ENCODE peak calls at places on chromosomes 16 and 17, in seven cellular contexts. B is right lobe of liver; R is CD4-positive, alpha-beta T cell; Q is H1; E is fibroblast of lung; J is heart right ventricle; A is left lung. S is an unnamed sample. For H3K27me3, the result is how much of the 10 kb centered on the place peaks cover.

GRCh38 chr17:61409301-61410099 is 9.9 kb downstream of the TBX2 start:
- DNase-seq in A (peak), J (peak), Q (no peak), E (peak), B (peak), R (no peak), S (no peak)

GRCh38 chr17:70074991-70075390 is at the start of gene KCNJ16:
- DNase-seq in Q (no peak), A (no peak), E (no peak), R (no peak), B (no peak), J (no peak), S (peak)

GRCh38 chr16:23506606-23506994 is 3.7 kb downstream of the GGA2 start:
- DNase-seq in Q (no peak), J (no peak), A (no peak), E (no peak), B (no peak), R (no peak), S (no peak)

GRCh38 chr17:15038656-15039055 is 226.5 kb downstream of the PMP22 start:
- DNase-seq in A (peak), J (no peak), R (no peak), E (peak), B (no peak), Q (no peak), S (no peak)

GRCh38 chr16:17345043-17345442 is 125.7 kb downstream of the XYLT1 start:
- DNase-seq in Q (no peak), E (peak), B (no peak), A (no peak), J (peak), R (no peak), S (no peak)

GRCh38 chr17:38925263-38925995 is at the start of gene LASP1NB:
- DNase-seq in B (no peak), Q (no peak), R (peak), A (no peak), E (peak), J (peak), S (no peak)

GRCh38 chr17:71740866-71741265 is 380.0 kb upstream of the SOX9 start:
- DNase-seq in Q (no peak), R (no peak), E (no peak), A (no peak), B (no peak), J (no peak), S (no peak)

GRCh38 chr16:3243882-3244281 is 8.9 kb upstream of the ZNF200 start:
- DNase-seq in B (no peak), E (no peak), Q (no peak), A (no peak), J (no peak), R (no peak), S (no peak)

GRCh38 chr17:62309381-62309780 is 71.0 kb upstream of the EFCAB3 start:
- DNase-seq in E (no peak), Q (no peak), J (no peak), R (no peak), A (no peak), B (no peak), S (no peak)

GRCh38 chr17:60165976-60166375 is 16.2 kb downstream of the CA4 start:
- DNase-seq in A (no peak), J (no peak), Q (no peak), R (no peak), E (no peak), B (no peak), S (no peak)

GRCh38 chr17:82424001-82424862 is 5.8 kb upstream of the OGFOD3 start:
- DNase-seq in A (peak), E (peak), B (no peak), Q (no peak), R (peak), J (no peak), S (no peak)

GRCh38 chr16:4263504-4264436 is 9.1 kb downstream of the TFAP4 start:
- DNase-seq in Q (no peak), R (no peak), B (peak), J (peak), E (peak), A (peak), S (no peak)

GRCh38 chr17:5861246-5861645 is 208.9 kb upstream of the WSCD1 start:
- DNase-seq in B (no peak), Q (no peak), J (no peak), E (no peak), R (no peak), A (no peak), S (no peak)

GRCh38 chr17:51595965-51596364 is 335.6 kb downstream of the UTP18 start:
- DNase-seq in R (no peak), E (no peak), B (no peak), Q (no peak), J (no peak), A (no peak), S (no peak)

GRCh38 chr16:83717308-83717707 is 90.5 kb upstream of the HSBP1 start:
- DNase-seq in R (no peak), J (no peak), A (no peak), E (no peak), B (no peak), Q (no peak), S (no peak)
- TF ChIP-seq CTCF in R (no peak), J (no peak), A (no peak), E (no peak), B (no peak), Q (peak), S (no peak)

DNA sequence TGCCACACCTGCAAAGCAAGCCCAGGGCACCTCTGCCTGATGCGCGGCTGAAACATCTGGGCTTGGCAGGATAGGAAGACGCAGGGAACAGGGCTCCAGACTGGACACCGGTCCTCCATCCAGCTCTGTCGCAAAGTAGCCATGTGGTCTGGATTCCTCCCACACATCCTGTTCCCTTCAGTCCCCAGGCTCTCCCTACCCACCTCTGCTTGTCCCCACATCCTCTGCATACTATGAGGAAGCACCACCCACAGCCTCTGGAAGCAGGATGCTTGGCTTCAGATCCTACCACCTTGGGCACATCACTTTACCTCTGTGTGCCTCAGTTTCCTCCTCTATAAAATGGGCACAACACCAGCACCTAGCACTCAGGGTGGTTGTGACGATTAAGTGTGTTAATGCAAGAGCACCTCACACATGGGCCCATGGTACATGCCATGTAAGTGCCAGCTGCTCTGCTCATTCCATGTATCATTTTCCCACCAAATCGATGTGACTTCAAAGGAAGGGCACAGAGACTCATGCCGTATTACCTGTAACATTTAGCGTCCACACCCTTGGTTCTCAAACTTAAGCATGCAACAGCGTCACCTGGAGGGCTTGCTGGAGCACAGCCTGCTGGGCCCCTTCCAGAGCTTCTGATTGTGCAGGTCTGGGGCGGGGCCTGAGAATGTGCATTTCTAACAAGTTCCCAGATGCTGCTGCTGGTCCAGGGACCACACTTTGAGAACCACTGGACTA is 138.6 kb upstream of the SDK2 start:
- DNase-seq in Q (no peak), E (no peak), R (peak), B (no peak), J (no peak), A (no peak), S (no peak)
- H3K27me3 ChIP-seq in Q (under half), E (under half), R (under half), B (under half), J (under half), A (under half), S (under half)

GRCh38 chr16:87505834-87506233 is 13.0 kb upstream of the ZCCHC14 start:
- DNase-seq in B (no peak), Q (no peak), A (no peak), E (no peak), R (no peak), J (no peak), S (no peak)

GRCh38 chr16:87506423-87507350 is 13.9 kb upstream of the ZCCHC14 start:
- DNase-seq in E (no peak), Q (no peak), R (no peak), B (peak), J (no peak), A (no peak), S (no peak)

GRCh38 chr16:87502308-87502969 is 9.6 kb upstream of the ZCCHC14 start:
- DNase-seq in R (no peak), Q (no peak), E (no peak), J (no peak), B (no peak), A (no peak), S (no peak)

DNA sequence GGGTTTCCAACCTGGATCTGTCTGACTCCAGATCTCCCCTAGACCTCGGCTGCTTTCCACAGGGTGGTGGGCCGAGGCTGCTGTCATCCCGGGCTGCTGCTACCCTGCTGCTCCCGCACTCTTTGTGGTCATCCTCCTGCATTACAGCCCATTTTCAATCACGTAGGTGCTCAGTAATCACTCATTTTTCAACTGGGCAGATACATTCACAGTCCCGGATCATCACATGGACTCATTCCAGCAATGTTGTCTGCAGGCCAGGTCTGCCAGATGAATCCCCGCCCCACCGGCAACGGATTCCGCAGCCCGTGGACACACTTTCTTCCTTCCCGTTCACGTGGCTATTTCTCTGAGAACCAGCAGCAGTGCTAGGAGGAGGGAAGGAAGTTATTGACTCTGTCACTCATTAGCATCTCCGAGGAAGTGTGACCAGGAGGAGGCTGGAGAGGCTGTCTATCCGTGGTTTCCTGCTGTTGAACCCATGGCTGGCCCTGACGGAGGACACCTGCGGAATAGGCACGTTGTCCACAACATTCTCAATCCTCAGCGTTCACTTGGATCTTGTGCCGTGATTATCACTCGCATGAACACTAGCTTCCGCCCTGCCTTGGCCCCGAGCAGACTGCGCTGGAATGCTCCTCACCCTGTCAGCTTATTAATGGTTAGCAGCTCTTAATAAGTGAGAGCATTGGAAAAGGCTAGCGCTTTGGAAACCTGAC is 14.7 kb upstream of the ZCCHC14 start:
- DNase-seq in R (no peak), A (no peak), J (no peak), E (no peak), Q (no peak), B (peak), S (no peak)
- TF ChIP-seq CTCF in R (no peak), A (no peak), J (no peak), E (no peak), Q (no peak), B (no peak), S (no peak)

DNA sequence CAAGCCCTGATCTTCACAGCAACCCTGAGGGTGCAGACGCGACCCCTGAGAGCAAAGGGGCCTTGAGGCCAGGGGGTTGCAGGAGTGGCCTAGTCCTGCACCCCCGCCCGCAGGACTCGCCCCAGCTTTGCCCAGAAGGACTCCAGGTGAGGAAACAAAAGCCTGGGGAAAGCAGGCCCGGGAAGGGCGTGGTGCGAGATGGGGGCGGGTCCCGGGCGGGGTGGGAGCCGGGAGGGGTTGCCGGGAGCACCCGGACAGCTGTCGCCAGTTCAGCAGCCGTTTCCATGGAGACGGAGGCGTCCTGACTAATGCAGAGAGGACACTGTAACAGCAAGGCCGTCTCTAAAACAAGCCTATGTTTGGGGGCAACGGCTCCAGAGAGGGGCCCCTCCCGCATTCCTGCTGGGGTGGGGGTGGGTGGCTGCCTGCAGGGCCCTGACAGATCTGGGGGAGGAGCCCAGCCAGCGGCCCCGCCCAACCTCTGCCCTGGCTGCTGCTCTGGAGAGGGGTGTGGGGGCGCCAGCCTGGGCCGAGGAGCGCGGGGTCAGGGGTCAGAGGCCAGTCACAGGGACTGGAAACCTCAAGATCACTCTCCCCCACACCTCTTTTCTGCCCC is 3.0 kb upstream of the TPPP3 start:
- DNase-seq in A (peak), Q (no peak), J (peak), R (no peak), B (no peak), E (peak), S (peak)
- H3K27me3 ChIP-seq in A (under half), Q (under half), J (under half), R (under half), B (under half), E (under half), S (half or more)

GRCh38 chr17:66943484-66943883 is 21.0 kb upstream of the CACNG4 start:
- DNase-seq in J (no peak), A (peak), Q (no peak), B (no peak), R (no peak), E (no peak), S (no peak)

GRCh38 chr17:66944365-66945203 is 19.9 kb upstream of the CACNG4 start:
- DNase-seq in J (no peak), E (peak), A (peak), B (no peak), Q (no peak), R (no peak), S (no peak)

GRCh38 chr17:66941249-66941648 is 23.3 kb upstream of the CACNG4 start:
- DNase-seq in J (no peak), Q (no peak), E (no peak), B (no peak), A (peak), R (no peak), S (no peak)

GRCh38 chr17:66941773-66942452 is 22.6 kb upstream of the CACNG4 start:
- DNase-seq in E (no peak), B (no peak), J (no peak), R (no peak), A (peak), Q (no peak), S (no peak)

DNA sequence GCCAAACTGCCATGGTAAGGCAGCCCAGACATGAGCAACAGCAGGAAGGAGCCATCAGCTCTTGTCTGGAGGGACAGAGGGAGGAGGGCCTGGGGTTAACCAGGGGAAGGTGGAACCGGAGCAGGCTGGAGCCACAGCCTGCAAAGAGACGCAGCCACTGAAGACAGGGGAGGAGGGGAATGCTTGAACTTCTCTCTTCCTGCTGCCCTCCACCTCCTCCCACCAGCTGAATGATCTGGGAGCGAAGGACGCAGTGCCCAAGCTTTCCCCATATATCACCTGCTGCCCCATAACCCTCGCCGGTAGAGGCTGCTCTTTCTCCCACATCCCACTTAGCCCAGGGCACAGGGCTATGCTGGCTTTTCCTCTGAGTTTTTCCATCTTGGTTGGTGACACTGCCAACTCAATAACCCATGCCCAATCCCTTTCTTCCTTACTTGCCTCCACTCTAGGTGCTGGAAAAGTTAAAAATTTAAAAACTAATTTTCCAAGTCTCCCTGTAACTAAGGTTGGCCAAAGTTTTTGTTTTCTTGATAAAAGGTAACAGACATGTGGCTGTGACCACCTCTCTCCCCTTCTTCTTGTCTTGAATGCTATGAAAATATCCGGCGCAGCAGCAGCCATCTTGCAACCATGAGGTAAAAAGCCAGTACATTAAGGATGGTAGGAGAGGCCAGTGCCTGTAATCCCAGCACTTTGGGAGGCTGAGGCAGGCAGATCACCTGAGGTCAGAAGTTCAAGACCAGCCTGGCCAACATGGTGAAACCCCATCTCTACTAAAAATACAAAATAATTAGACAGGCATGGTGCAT is 21.8 kb upstream of the CACNG4 start:
- DNase-seq in E (no peak), J (no peak), A (peak), Q (no peak), R (no peak), B (no peak), S (no peak)
- TF ChIP-seq CTCF in E (no peak), J (no peak), A (no peak), Q (no peak), R (no peak), B (no peak), S (peak)

GRCh38 chr16:27421961-27422740 is 20.2 kb downstream of the IL21R start:
- DNase-seq in E (no peak), A (no peak), B (no peak), Q (no peak), R (no peak), J (no peak), S (no peak)
- H3K27me3 ChIP-seq in E (under half), A (under half), B (under half), Q (under half), R (under half), J (under half), S (under half)

GRCh38 chr16:69003500-69003899 is 102.0 kb upstream of the HAS3 start:
- DNase-seq in Q (no peak), R (no peak), J (no peak), B (no peak), A (no peak), E (no peak), S (no peak)

GRCh38 chr16:69005641-69006355 is 99.7 kb upstream of the HAS3 start:
- DNase-seq in B (no peak), R (no peak), E (no peak), J (no peak), Q (no peak), A (no peak), S (no peak)
- TF ChIP-seq CTCF in B (no peak), R (no peak), E (no peak), J (no peak), Q (no peak), A (no peak), S (no peak)

GRCh38 chr17:80124351-80124981 is 22.5 kb downstream of the EIF4A3 start:
- DNase-seq in R (no peak), A (no peak), B (no peak), E (peak), J (no peak), Q (peak), S (peak)

GRCh38 chr17:80125656-80126448 is 21.1 kb downstream of the EIF4A3 start:
- DNase-seq in J (no peak), Q (no peak), R (no peak), B (no peak), A (no peak), E (peak), S (no peak)

GRCh38 chr17:80123791-80124190 is 22.4 kb downstream of the GAA start:
- DNase-seq in J (no peak), R (no peak), Q (no peak), A (no peak), B (no peak), E (peak), S (peak)

GRCh38 chr17:80129006-80129565 is 17.8 kb downstream of the EIF4A3 start:
- DNase-seq in R (no peak), Q (no peak), A (no peak), B (no peak), E (no peak), J (no peak), S (no peak)

DNA sequence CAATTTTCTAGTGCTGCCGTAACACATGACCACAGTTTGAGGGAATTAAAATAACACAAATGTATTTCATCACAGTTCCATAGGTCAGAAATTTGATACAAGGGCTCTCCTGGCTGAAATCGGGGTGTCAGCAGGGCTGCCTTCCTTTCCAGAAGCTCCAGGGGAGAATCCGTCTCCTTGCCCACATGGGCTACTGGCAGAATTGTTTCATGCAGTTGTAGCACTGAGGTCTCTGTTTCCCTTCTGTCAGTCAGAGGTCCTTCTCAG is 20.5 kb downstream of the EIF4A3 start:
- DNase-seq in R (no peak), J (no peak), B (no peak), Q (no peak), E (no peak), A (no peak), S (no peak)
- H3K27me3 ChIP-seq in R (under half), J (under half), B (under half), Q (under half), E (under half), A (under half), S (under half)

DNA sequence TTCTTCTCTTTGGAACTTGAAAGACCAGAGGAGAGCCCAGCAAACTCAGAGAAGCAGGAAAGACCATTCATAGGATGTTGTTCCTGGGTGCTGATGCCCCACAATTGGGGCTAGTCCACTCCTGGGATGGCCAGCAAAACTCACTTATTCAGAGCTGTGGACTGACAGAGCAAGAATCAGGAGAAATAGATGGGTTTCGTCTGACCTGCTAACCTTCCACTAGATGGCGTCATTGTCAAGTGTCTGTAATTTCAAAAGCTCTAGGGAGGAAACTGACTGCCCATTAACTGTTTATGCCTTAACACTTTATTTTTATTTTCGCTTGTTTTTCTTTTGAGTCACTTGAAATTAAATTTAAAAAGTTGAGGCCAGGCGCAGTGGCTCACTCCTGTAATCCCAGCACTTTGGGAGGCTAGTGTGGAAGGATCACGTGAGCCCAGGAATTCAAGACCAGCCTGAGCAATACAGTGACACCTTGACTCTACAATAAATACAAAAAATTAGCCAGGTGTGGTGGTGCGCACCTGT is 28.7 kb upstream of the MILR1 start:
- DNase-seq in Q (no peak), B (no peak), E (peak), J (peak), R (no peak), A (no peak), S (no peak)
- TF ChIP-seq CTCF in Q (peak), B (peak), E (peak), J (peak), R (peak), A (peak), S (peak)